ENCODE peak calls at places on chromosome 1, in eight cellular contexts. O, U, H, R, D, N, W and T are unnamed samples.

GRCh38 chr1:113938192-113938591 is 9.1 kb downstream of the HIPK1 start:
- DNase-seq in O (no peak), U (no peak), H (no peak), R (no peak), D (no peak), N (no peak), W (no peak), T (no peak)

GRCh38 chr1:7752512-7753417 is 18.3 kb upstream of the VAMP3 start:
- DNase-seq in O (peak), U (no peak), H (peak), R (peak), D (peak), N (peak), W (peak), T (peak)

GRCh38 chr1:18693256-18694098 is 62.8 kb downstream of the PAX7 start:
- DNase-seq in O (no peak), U (no peak), H (no peak), R (no peak), D (no peak), N (no peak), W (no peak), T (no peak)

GRCh38 chr1:25661043-25661807 is 44.6 kb downstream of the MAN1C1 start:
- DNase-seq in O (no peak), U (no peak), H (peak), R (no peak), D (no peak), N (no peak), W (peak), T (no peak)

GRCh38 chr1:240117202-240117769 is 25.6 kb downstream of the FMN2 start:
- DNase-seq in O (no peak), U (no peak), H (no peak), R (no peak), D (no peak), N (no peak), W (no peak), T (no peak)

GRCh38 chr1:213326666-213327317 is 275.8 kb downstream of the RPS6KC1 start:
- DNase-seq in O (no peak), U (peak), H (no peak), R (no peak), D (no peak), N (peak), W (peak), T (peak)

GRCh38 chr1:45926302-45926701 is 122.9 kb downstream of the MAST2 start:
- DNase-seq in O (no peak), U (no peak), H (no peak), R (no peak), D (no peak), N (no peak), W (no peak), T (no peak)

GRCh38 chr1:146046664-146047063 is 25.1 kb upstream of the HJV start:
- DNase-seq in O (no peak), U (no peak), H (no peak), R (no peak), D (no peak), N (no peak), W (no peak), T (no peak)

GRCh38 chr1:109821221-109821669 is 57.5 kb upstream of the EPS8L3 start:
- DNase-seq in O (no peak), U (no peak), H (no peak), R (peak), D (peak), N (no peak), W (peak), T (peak)

GRCh38 chr1:55155522-55155921 is 59.6 kb downstream of the USP24 start:
- DNase-seq in O (no peak), U (peak), H (peak), R (no peak), D (peak), N (peak), W (no peak), T (no peak)

GRCh38 chr1:18949689-18950414 is 6.6 kb downstream of the IFFO2 start:
- DNase-seq in O (no peak), U (no peak), H (peak), R (no peak), D (no peak), N (no peak), W (peak), T (peak)

GRCh38 chr1:23469372-23469982 is 14.5 kb downstream of the ASAP3 start:
- DNase-seq in O (no peak), U (peak), H (no peak), R (no peak), D (no peak), N (peak), W (no peak), T (no peak)

GRCh38 chr1:208243522-208243850 is 698 bp downstream of the PLXNA2 start:
- DNase-seq in O (no peak), U (peak), H (no peak), R (no peak), D (no peak), N (no peak), W (no peak), T (no peak)

GRCh38 chr1:233304489-233305102 is 9.1 kb upstream of the PCNX2 start:
- DNase-seq in O (no peak), U (no peak), H (peak), R (no peak), D (no peak), N (no peak), W (peak), T (peak)

GRCh38 chr1:51484591-51484990 is 34.5 kb downstream of the EPS15 start:
- DNase-seq in O (no peak), U (no peak), H (no peak), R (no peak), D (no peak), N (no peak), W (peak), T (peak)

GRCh38 chr1:104073463-104073902 is 323.8 kb downstream of the AMY1C start:
- DNase-seq in O (no peak), U (no peak), H (no peak), R (no peak), D (no peak), N (no peak), W (no peak), T (no peak)

GRCh38 chr1:94160811-94161210 is 39.9 kb upstream of the ABCA4 start:
- DNase-seq in O (no peak), U (no peak), H (peak), R (no peak), D (peak), N (no peak), W (peak), T (peak)

GRCh38 chr1:12180315-12180714 is 13.5 kb downstream of the TNFRSF1B start:
- DNase-seq in O (no peak), U (peak), H (no peak), R (no peak), D (no peak), N (peak), W (no peak), T (no peak)

GRCh38 chr1:202964755-202965440 is 2.2 kb downstream of the CYB5R1 start:
- DNase-seq in O (no peak), U (no peak), H (no peak), R (peak), D (peak), N (peak), W (peak), T (no peak)

GRCh38 chr1:108569097-108569728 is 9.3 kb downstream of the EEIG2 start:
- DNase-seq in O (no peak), U (no peak), H (no peak), R (no peak), D (no peak), N (no peak), W (peak), T (peak)

GRCh38 chr1:58325797-58326196 is 220.7 kb downstream of the OMA1 start:
- DNase-seq in O (no peak), U (no peak), H (no peak), R (no peak), D (no peak), N (no peak), W (no peak), T (no peak)

GRCh38 chr1:8789314-8790214 is 27.9 kb downstream of the RERE start:
- DNase-seq in O (peak), U (no peak), H (no peak), R (peak), D (peak), N (no peak), W (no peak), T (no peak)

GRCh38 chr1:168811213-168811612 is 82.2 kb upstream of the DPT start:
- DNase-seq in O (no peak), U (no peak), H (no peak), R (no peak), D (peak), N (no peak), W (no peak), T (no peak)

GRCh38 chr1:33120436-33121231 is 39.7 kb downstream of the AZIN2 start:
- DNase-seq in O (no peak), U (no peak), H (no peak), R (no peak), D (peak), N (no peak), W (peak), T (no peak)

GRCh38 chr1:42927920-42928505 is 30.7 kb downstream of the SLC2A1 start:
- DNase-seq in O (no peak), U (no peak), H (no peak), R (peak), D (no peak), N (no peak), W (no peak), T (no peak)

GRCh38 chr1:227333423-227333822 is 15.1 kb upstream of the CDC42BPA start:
- DNase-seq in O (no peak), U (no peak), H (no peak), R (no peak), D (peak), N (no peak), W (no peak), T (no peak)

GRCh38 chr1:100188617-100189016 is 10.6 kb upstream of the LRRC39 start:
- DNase-seq in O (no peak), U (no peak), H (no peak), R (no peak), D (no peak), N (no peak), W (peak), T (peak)

GRCh38 chr1:180230791-180231505 is 884 bp downstream of the LHX4 start:
- DNase-seq in O (no peak), U (no peak), H (peak), R (peak), D (peak), N (no peak), W (peak), T (peak)

GRCh38 chr1:246005067-246005466 is 502.0 kb downstream of the SMYD3 start:
- DNase-seq in O (no peak), U (no peak), H (no peak), R (no peak), D (peak), N (no peak), W (peak), T (peak)

GRCh38 chr1:184030433-184031126 is 6.9 kb downstream of the COLGALT2 start:
- DNase-seq in O (no peak), U (no peak), H (no peak), R (no peak), D (no peak), N (no peak), W (no peak), T (no peak)

GRCh38 chr1:115262886-115263285 is 75.2 kb downstream of the NGF start:
- DNase-seq in O (no peak), U (no peak), H (no peak), R (no peak), D (no peak), N (no peak), W (peak), T (no peak)

GRCh38 chr1:116413414-116413813 is 40.4 kb downstream of the ATP1A1 start:
- DNase-seq in O (no peak), U (no peak), H (no peak), R (no peak), D (no peak), N (no peak), W (no peak), T (no peak)

GRCh38 chr1:2452583-2453315 is 23.3 kb upstream of the PLCH2 start:
- DNase-seq in O (no peak), U (no peak), H (no peak), R (no peak), D (no peak), N (no peak), W (peak), T (no peak)

GRCh38 chr1:2455757-2456156 is 20.3 kb upstream of the PLCH2 start:
- DNase-seq in O (no peak), U (no peak), H (no peak), R (no peak), D (no peak), N (no peak), W (peak), T (peak)

GRCh38 chr1:2451744-2452582 is 24.1 kb upstream of the PLCH2 start:
- DNase-seq in O (no peak), U (no peak), H (peak), R (peak), D (peak), N (no peak), W (peak), T (peak)

GRCh38 chr1:2457444-2457843 is 18.6 kb upstream of the PLCH2 start:
- DNase-seq in O (no peak), U (no peak), H (no peak), R (no peak), D (no peak), N (no peak), W (no peak), T (no peak)

GRCh38 chr1:2454227-2454626 is 21.9 kb upstream of the PLCH2 start:
- DNase-seq in O (no peak), U (no peak), H (no peak), R (no peak), D (no peak), N (no peak), W (no peak), T (no peak)
- TF ChIP-seq CTCF in O (no peak), U (no peak), H (no peak), R (no peak), D (no peak), N (no peak), W (no peak), T (no peak)

DNA sequence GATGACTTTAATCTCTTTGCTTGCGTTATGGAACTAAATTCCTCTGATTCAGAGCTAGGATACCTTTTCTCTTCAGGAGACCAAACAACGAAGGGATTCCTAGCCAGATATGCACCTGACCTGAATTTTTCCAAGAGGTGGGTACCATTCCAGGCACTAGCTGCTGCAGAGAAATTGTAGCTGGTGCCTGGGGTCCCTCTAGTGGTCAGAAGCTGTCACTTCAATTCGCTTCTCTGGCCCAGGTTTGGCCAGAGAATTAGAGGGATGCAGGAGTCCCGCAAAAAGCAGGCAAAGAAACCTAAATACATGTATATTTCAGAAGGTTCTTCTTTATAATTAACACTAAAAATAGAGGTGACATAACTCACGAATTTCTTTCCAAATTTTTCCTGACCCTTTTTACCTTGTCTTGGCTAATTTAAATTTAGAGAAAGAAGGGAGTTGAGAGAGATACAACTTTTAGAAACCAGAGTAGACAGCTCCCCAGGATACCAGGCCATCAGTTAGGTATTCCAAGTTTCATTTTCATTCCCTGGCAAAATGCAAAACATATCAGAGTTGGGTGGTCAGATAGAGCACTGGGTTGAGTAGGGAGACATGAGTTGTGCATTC is 9.6 kb downstream of the ACKR1 start:
- DNase-seq in O (peak), U (no peak), H (peak), R (peak), D (peak), N (no peak), W (peak), T (peak)
- TF ChIP-seq CTCF in O (peak), U (peak), H (peak), R (peak), D (peak), N (peak), W (peak), T (peak)

GRCh38 chr1:149927535-149928387 is at the start of gene SF3B4:
- DNase-seq in O (peak), U (peak), H (peak), R (peak), D (peak), N (peak), W (peak), T (peak)
- TF ChIP-seq CTCF in O (no peak), U (no peak), H (peak), R (no peak), D (no peak), N (no peak), W (no peak), T (peak)

GRCh38 chr1:6027591-6027990 is 18.1 kb upstream of the KCNAB2 start:
- DNase-seq in O (no peak), U (no peak), H (no peak), R (no peak), D (no peak), N (no peak), W (no peak), T (no peak)
- TF ChIP-seq CTCF in O (no peak), U (no peak), H (no peak), R (no peak), D (no peak), N (no peak), W (no peak), T (no peak)

GRCh38 chr1:231799363-231799986 is 172.9 kb downstream of the DISC1 start:
- DNase-seq in O (no peak), U (no peak), H (no peak), R (no peak), D (no peak), N (no peak), W (peak), T (no peak)
- TF ChIP-seq CTCF in O (no peak), U (no peak), H (no peak), R (no peak), D (no peak), N (no peak), W (no peak), T (no peak)

GRCh38 chr1:243977104-243977503 is 74.0 kb upstream of the ZBTB18 start:
- DNase-seq in O (no peak), U (no peak), H (no peak), R (no peak), D (no peak), N (no peak), W (no peak), T (no peak)

GRCh38 chr1:243970077-243970476 is 81.0 kb upstream of the ZBTB18 start:
- DNase-seq in O (no peak), U (no peak), H (peak), R (no peak), D (no peak), N (no peak), W (no peak), T (no peak)

GRCh38 chr1:243973169-243973568 is 77.9 kb upstream of the ZBTB18 start:
- DNase-seq in O (no peak), U (no peak), H (no peak), R (no peak), D (no peak), N (no peak), W (no peak), T (no peak)

GRCh38 chr1:243979396-243979795 is 71.7 kb upstream of the ZBTB18 start:
- DNase-seq in O (no peak), U (no peak), H (no peak), R (no peak), D (no peak), N (no peak), W (no peak), T (no peak)

GRCh38 chr1:243974451-243975292 is 76.4 kb upstream of the ZBTB18 start:
- DNase-seq in O (no peak), U (no peak), H (peak), R (no peak), D (no peak), N (no peak), W (peak), T (no peak)
- TF ChIP-seq CTCF in O (no peak), U (no peak), H (no peak), R (no peak), D (no peak), N (no peak), W (no peak), T (no peak)

GRCh38 chr1:16151200-16151708 is 4.6 kb downstream of the EPHA2 start:
- DNase-seq in O (no peak), U (no peak), H (peak), R (peak), D (no peak), N (no peak), W (peak), T (no peak)
- TF ChIP-seq CTCF in O (no peak), U (no peak), H (no peak), R (no peak), D (no peak), N (peak), W (no peak), T (peak)

DNA sequence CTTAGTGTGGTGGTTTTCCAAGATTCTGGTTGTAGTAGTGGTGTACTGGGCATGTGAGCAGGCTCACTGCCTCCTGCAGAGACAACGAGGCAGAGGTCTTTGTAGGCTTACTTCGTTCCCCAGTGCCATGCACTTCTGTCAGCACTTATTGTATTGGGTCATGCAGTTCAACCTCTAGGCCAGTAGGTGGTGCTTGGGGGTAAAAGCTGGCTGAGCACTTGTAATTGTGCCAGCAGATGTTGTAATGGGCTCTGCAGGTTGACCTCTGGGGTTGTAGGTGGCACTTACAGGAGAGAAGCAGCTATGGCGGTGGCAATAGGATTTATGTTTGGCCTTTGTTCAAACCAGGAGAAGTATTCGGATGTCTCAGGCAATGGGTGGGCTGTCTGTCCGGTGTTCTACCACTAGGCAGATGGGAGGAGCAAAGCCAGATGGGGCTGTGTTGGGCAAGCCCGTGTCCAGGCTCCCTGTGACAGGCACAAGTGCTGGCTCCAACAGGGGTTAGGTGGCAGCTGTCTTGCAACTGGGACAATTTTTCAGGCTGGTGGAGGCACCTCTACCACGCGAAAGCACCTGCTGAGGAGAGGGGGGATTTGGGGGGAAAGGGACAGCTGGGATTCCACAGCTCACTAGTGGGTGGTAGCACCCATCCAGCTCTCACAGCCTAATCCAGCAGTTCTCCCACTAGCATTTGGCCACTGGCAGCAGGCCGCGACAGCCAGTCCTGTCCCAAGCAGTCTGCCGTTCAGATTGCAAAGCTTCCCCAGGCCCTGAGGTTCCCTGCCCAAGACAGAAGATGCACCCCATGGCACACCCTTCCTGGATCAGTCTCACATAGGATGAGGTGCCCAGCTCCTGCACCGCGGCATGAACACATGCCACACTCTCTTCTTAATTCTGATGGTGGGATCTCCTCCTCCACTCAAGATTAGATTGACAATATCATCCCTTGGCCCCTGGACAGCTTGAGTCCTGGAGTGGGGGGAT is 274.5 kb downstream of the CTH start:
- DNase-seq in O (no peak), U (no peak), H (peak), R (peak), D (peak), N (peak), W (peak), T (peak)
- TF ChIP-seq CTCF in O (peak), U (peak), H (peak), R (peak), D (peak), N (peak), W (peak), T (peak)

GRCh38 chr1:201709564-201710295 is 119.2 kb upstream of the IPO9 start:
- DNase-seq in O (peak), U (peak), H (peak), R (peak), D (peak), N (peak), W (peak), T (peak)
- TF ChIP-seq CTCF in O (peak), U (peak), H (peak), R (peak), D (peak), N (peak), W (peak), T (peak)